ENCODE peak calls at places on chromosome 3, in nine cellular contexts. E, A, S, Z, X, D, O, R and U are unnamed samples.

GRCh38 chr3:134315286-134316106 is 58.8 kb downstream of the AMOTL2 start:
- DNase-seq in E (peak; percentile 82), A (peak; percentile 89), S (peak; percentile 48), Z (peak; percentile 79), X (peak; percentile 66), D (no peak), O (peak; percentile 33), R (peak; percentile 71), U (no peak)

GRCh38 chr3:21643752-21644151 is 107.3 kb downstream of the ZNF385D start:
- DNase-seq in E (no peak), A (no peak), S (no peak), Z (no peak), X (no peak), D (no peak), O (no peak), R (no peak), U (no peak)

GRCh38 chr3:23165571-23165970 is 37.6 kb upstream of the UBE2E2 start:
- DNase-seq in E (no peak), A (no peak), S (no peak), Z (no peak), X (no peak), D (no peak), O (no peak), R (no peak), U (no peak)

GRCh38 chr3:125154800-125155269 is 57.7 kb downstream of the SLC12A8 start:
- DNase-seq in E (no peak), A (no peak), S (no peak), Z (no peak), X (no peak), D (no peak), O (no peak), R (no peak), U (no peak)

GRCh38 chr3:154236331-154236730 is 88.0 kb downstream of the DHX36 start:
- DNase-seq in E (no peak), A (no peak), S (no peak), Z (no peak), X (no peak), D (no peak), O (no peak), R (no peak), U (no peak)

GRCh38 chr3:37712918-37713819 is 148.5 kb upstream of the CTDSPL start:
- DNase-seq in E (peak; percentile 23), A (no peak), S (no peak), Z (no peak), X (peak; percentile 32), D (no peak), O (no peak), R (no peak), U (no peak)

GRCh38 chr3:123046262-123046873 is 18.8 kb upstream of the SEMA5B start:
- DNase-seq in E (no peak), A (no peak), S (no peak), Z (no peak), X (no peak), D (no peak), O (no peak), R (no peak), U (no peak)

GRCh38 chr3:138455801-138456716 is 21.6 kb downstream of the ESYT3 start:
- DNase-seq in E (no peak), A (no peak), S (no peak), Z (no peak), X (no peak), D (no peak), O (no peak), R (peak; percentile 10), U (no peak)

GRCh38 chr3:111762535-111762934 is 96.5 kb upstream of the PHLDB2 start:
- DNase-seq in E (peak; percentile 68), A (no peak), S (no peak), Z (no peak), X (no peak), D (no peak), O (no peak), R (no peak), U (no peak)

GRCh38 chr3:15666277-15666676 is 64.7 kb downstream of the BTD start:
- DNase-seq in E (no peak), A (no peak), S (no peak), Z (no peak), X (no peak), D (no peak), O (no peak), R (no peak), U (no peak)

GRCh38 chr3:156630081-156630772 is 44.2 kb upstream of the TIPARP start:
- DNase-seq in E (peak; percentile 45), A (no peak), S (no peak), Z (no peak), X (no peak), D (no peak), O (no peak), R (no peak), U (no peak)

GRCh38 chr3:118760611-118761606 is 273.7 kb downstream of the IGSF11 start:
- DNase-seq in E (peak; percentile 1), A (no peak), S (no peak), Z (no peak), X (no peak), D (no peak), O (no peak), R (no peak), U (no peak)

GRCh38 chr3:128463771-128464170 is 2.9 kb downstream of the DNAJB8 start:
- DNase-seq in E (no peak), A (no peak), S (no peak), Z (no peak), X (no peak), D (no peak), O (no peak), R (no peak), U (no peak)

GRCh38 chr3:162897286-162897685 is 1400.7 kb downstream of the OTOL1 start:
- DNase-seq in E (no peak), A (no peak), S (no peak), Z (no peak), X (no peak), D (no peak), O (no peak), R (no peak), U (no peak)

GRCh38 chr3:43926073-43926472 is 235.3 kb downstream of the ABHD5 start:
- DNase-seq in E (no peak), A (no peak), S (no peak), Z (no peak), X (no peak), D (no peak), O (no peak), R (no peak), U (no peak)

DNA sequence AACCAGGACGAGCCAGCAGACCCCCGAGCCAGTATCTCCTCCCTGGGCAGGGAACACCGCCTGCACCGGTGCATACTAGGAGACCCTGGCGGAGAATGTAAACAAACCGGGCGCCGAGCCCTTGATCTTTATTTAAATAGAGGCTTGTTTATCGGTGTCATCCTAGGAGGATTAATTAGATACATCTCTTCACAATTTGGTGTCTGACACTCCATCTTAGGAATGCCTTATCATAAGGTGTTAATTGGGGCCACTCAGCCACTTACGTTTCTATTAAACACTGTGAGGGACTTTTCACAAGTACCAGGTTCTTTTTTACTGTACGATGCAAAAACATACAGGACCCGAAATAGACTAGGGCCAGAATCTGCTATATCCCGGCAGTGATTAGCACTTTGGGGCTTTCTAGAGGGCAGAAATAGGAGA is 8.0 kb downstream of the EOMES start:
- DNase-seq in E (no peak), A (no peak), S (no peak), Z (no peak), X (no peak), D (no peak), O (no peak), R (no peak), U (no peak)
- H3K27ac ChIP-seq in E (no peak overlapping the region), A (no peak overlapping the region), S (no peak overlapping the region), Z (no peak overlapping the region), X (no peak overlapping the region), D (no peak overlapping the region), O (no peak overlapping the region), R (no peak overlapping the region), U (no peak overlapping the region)

GRCh38 chr3:146300756-146301155 is 49.9 kb upstream of the PLSCR4 start:
- DNase-seq in E (no peak), A (no peak), S (no peak), Z (no peak), X (no peak), D (no peak), O (no peak), R (no peak), U (no peak)
- TF ChIP-seq POLR2A in E (no peak), A (no peak), S (no peak), Z (no peak), X (no peak), D (no peak), O (no peak), R (no peak), U (no peak)

GRCh38 chr3:52302426-52303185 is 13.5 kb upstream of the DNAH1 start:
- DNase-seq in E (no peak), A (no peak), S (no peak), Z (no peak), X (no peak), D (no peak), O (no peak), R (no peak), U (no peak)
- H3K27ac ChIP-seq in E (no peak overlapping the region), A (no peak overlapping the region), S (no peak overlapping the region), Z (no peak overlapping the region), X (no peak overlapping the region), D (no peak overlapping the region), O (no peak overlapping the region), R (no peak overlapping the region), U (no peak overlapping the region)

DNA sequence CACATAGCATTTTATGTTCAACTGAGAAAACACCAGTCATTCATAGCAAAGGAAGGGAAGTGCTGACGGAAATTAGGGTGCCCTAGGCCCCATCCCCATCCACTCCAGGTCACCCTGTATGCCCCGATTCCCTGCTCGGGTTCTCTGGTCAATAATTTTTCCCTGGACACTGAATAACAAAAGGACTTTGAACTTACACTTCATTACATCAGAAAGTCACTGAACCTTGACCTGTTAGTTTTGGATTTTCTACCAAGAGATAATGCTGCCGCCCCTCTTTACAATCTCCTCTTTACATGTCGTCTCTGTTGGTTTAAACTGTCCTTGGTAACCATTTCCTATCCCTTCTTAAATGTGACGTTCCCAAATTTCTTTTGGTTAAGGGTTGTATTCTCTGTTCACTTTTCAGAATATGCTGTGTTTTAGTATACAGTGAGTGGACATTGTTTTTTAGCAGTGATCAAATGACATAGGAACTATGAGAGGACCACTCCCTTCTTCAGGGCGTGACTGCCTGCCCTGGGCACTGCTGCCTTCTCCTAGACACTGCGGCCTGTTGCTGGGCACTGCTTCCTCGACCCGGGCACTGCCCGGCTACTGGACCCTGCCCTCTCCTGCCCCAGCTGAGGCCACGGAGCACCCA is 13.6 kb upstream of the AHSG start:
- DNase-seq in E (no peak), A (no peak), S (no peak), Z (no peak), X (no peak), D (no peak), O (no peak), R (no peak), U (peak; percentile 57)
- TF ChIP-seq POLR2A in E (no peak), A (no peak), S (no peak), Z (no peak), X (no peak), D (no peak), O (no peak), R (no peak), U (no peak)

GRCh38 chr3:102078864-102079808 is 229.8 kb downstream of the NFKBIZ start:
- DNase-seq in E (no peak), A (no peak), S (no peak), Z (no peak), X (no peak), D (peak; percentile 33), O (peak; percentile 55), R (no peak), U (peak; percentile 35)
- H3K27ac ChIP-seq in E (no peak overlapping the region), A (no peak overlapping the region), S (peak overlapping the region; percentile 47), Z (no peak overlapping the region), X (no peak overlapping the region), D (peak overlapping the region; percentile 11), O (peak overlapping the region; percentile 71), R (no peak overlapping the region), U (peak overlapping the region; percentile 50)

GRCh38 chr3:101861978-101862421 is 12.7 kb downstream of the NFKBIZ start:
- DNase-seq in E (no peak), A (no peak), S (no peak), Z (no peak), X (no peak), D (no peak), O (no peak), R (no peak), U (no peak)
- TF ChIP-seq POLR2A in E (peak; percentile 58), A (no peak), S (no peak), Z (no peak), X (no peak), D (no peak), O (no peak), R (no peak), U (no peak)